ENCODE peak calls at places on chromosomes 3 and 15, in five cellular contexts. S is GM12865, R is uterus, N is AG08396, Q is posterior cingulate gyrus. O is an unnamed sample.

GRCh38 chr3:194730369-194730768 is 44.7 kb downstream of the FAM43A start:
- DNase-seq in N (no peak), Q (no peak), S (peak), R (no peak), O (peak)

GRCh38 chr15:77568960-77569646 is 63.6 kb downstream of the LINGO1 start:
- DNase-seq in Q (no peak), S (no peak), N (no peak), R (peak), O (peak)

GRCh38 chr15:57618325-57618724 is 26.6 kb downstream of the MYZAP start:
- DNase-seq in Q (no peak), S (no peak), R (no peak), N (no peak), O (no peak)

GRCh38 chr3:13650210-13651056 is 101.5 kb downstream of the FBLN2 start:
- DNase-seq in N (peak), Q (peak), R (peak), S (peak), O (peak)

GRCh38 chr3:55621026-55621422 is 133.9 kb upstream of the WNT5A start:
- DNase-seq in Q (no peak), N (no peak), R (no peak), S (no peak), O (no peak)

GRCh38 chr3:133851931-133852330 is 43.8 kb downstream of the RAB6B start:
- DNase-seq in N (no peak), S (no peak), Q (no peak), R (no peak), O (no peak)

GRCh38 chr3:88059380-88060160 is 515 bp downstream of the ZNF654 start:
- DNase-seq in Q (no peak), S (no peak), N (peak), R (peak), O (peak)

GRCh38 chr15:51874751-51875644 is 45.5 kb downstream of the TMOD3 start:
- DNase-seq in N (peak), S (no peak), Q (no peak), R (peak), O (peak)

GRCh38 chr3:170233532-170233931 is 11.3 kb downstream of the PRKCI start:
- DNase-seq in N (peak), S (no peak), Q (no peak), R (no peak), O (peak)

GRCh38 chr3:156812521-156813335 is 13.4 kb upstream of the LEKR1 start:
- DNase-seq in N (no peak), Q (no peak), R (no peak), S (peak), O (peak)

GRCh38 chr3:114867828-114868498 is 279.1 kb downstream of the ZBTB20 start:
- DNase-seq in Q (no peak), N (no peak), R (no peak), S (no peak), O (no peak)

GRCh38 chr15:57560976-57561711 is 30.6 kb upstream of the MYZAP start:
- DNase-seq in S (peak), R (peak), N (peak), Q (peak), O (peak)

GRCh38 chr3:28590216-28590615 is 241.6 kb upstream of the AZI2 start:
- DNase-seq in N (peak), S (peak), R (no peak), Q (no peak), O (no peak)

GRCh38 chr15:31758126-31758525 is 272.2 kb upstream of the CHRNA7 start:
- DNase-seq in N (no peak), Q (peak), R (no peak), S (peak), O (peak)

GRCh38 chr3:174270841-174271240 is 588.3 kb upstream of the NAALADL2 start:
- DNase-seq in S (no peak), N (peak), Q (no peak), R (no peak), O (no peak)

GRCh38 chr3:16179771-16180736 is 5.6 kb downstream of the GALNT15 start:
- DNase-seq in N (peak), S (no peak), Q (no peak), R (no peak), O (no peak)

GRCh38 chr3:129001101-129001816 is at the start of gene EFCC1:
- DNase-seq in R (peak), S (no peak), Q (peak), N (no peak), O (no peak)

GRCh38 chr3:160225181-160226025 is at the start of gene C3orf80:
- DNase-seq in Q (peak), R (peak), S (peak), N (peak), O (peak)

GRCh38 chr3:58798312-58798711 is 131.7 kb upstream of the FAM3D start:
- DNase-seq in R (no peak), S (no peak), Q (no peak), N (no peak), O (no peak)

GRCh38 chr15:37101634-37102314 is 1.4 kb upstream of the MEIS2 start:
- DNase-seq in R (peak), S (peak), N (peak), Q (peak), O (peak)

GRCh38 chr3:42535981-42536784 is 33.7 kb downstream of the VIPR1 start:
- DNase-seq in R (no peak), S (peak), Q (no peak), N (peak), O (peak)

GRCh38 chr3:116391296-116392201 is 53.7 kb downstream of the LSAMP start:
- DNase-seq in Q (no peak), S (no peak), R (no peak), N (no peak), O (no peak)

GRCh38 chr3:108970561-108970960 is 16.9 kb upstream of the GUCA1C start:
- DNase-seq in S (no peak), R (no peak), N (no peak), Q (no peak), O (no peak)